ENCODE peak calls at places on chromosomes 3 and 15, in five cellular contexts. One of them, this sample, is unnamed.

GRCh38 chr15:101388046-101388445 is 93.0 kb upstream of the SNRPA1 start:
- DNase-seq in mesenchymal stem cell: no peak
- DNase-seq in trophoblast cell: no peak
- DNase-seq in H1: no peak
- DNase-seq in H9: no peak
- DNase-seq in this sample: no peak

GRCh38 chr3:43726511-43726910 is 35.8 kb downstream of the ABHD5 start:
- DNase-seq in trophoblast cell: no peak
- DNase-seq in mesenchymal stem cell: no peak
- DNase-seq in H9: no peak
- DNase-seq in H1: no peak
- DNase-seq in this sample: no peak

GRCh38 chr15:92843819-92844218 is 56.3 kb upstream of the CHD2 start:
- DNase-seq in mesenchymal stem cell: no peak
- DNase-seq in trophoblast cell: no peak
- DNase-seq in H9: no peak
- DNase-seq in H1: no peak
- DNase-seq in this sample: no peak

GRCh38 chr3:104102386-104102785 is 1264.3 kb upstream of the ALCAM start:
- DNase-seq in mesenchymal stem cell: peak
- DNase-seq in H1: no peak
- DNase-seq in H9: peak
- DNase-seq in trophoblast cell: no peak
- DNase-seq in this sample: peak

GRCh38 chr15:65184305-65184943 is 718 bp downstream of the CLPX start:
- DNase-seq in mesenchymal stem cell: peak
- DNase-seq in H1: no peak
- DNase-seq in H9: peak
- DNase-seq in trophoblast cell: peak
- DNase-seq in this sample: peak

GRCh38 chr3:45664558-45664957 is 24.6 kb upstream of the SACM1L start:
- DNase-seq in H9: no peak
- DNase-seq in trophoblast cell: no peak
- DNase-seq in H1: no peak
- DNase-seq in mesenchymal stem cell: no peak
- DNase-seq in this sample: no peak

GRCh38 chr3:134449277-134449676 is 36.5 kb downstream of the ANAPC13 start:
- DNase-seq in H1: no peak
- DNase-seq in mesenchymal stem cell: peak
- DNase-seq in trophoblast cell: peak
- DNase-seq in H9: peak
- DNase-seq in this sample: no peak

GRCh38 chr3:75334299-75334698 is 329.8 kb upstream of the FRG2C start:
- DNase-seq in H1: no peak
- DNase-seq in H9: no peak
- DNase-seq in mesenchymal stem cell: no peak
- DNase-seq in trophoblast cell: no peak
- DNase-seq in this sample: no peak

GRCh38 chr3:63655519-63655918 is 3.0 kb downstream of the SNTN start:
- DNase-seq in H9: no peak
- DNase-seq in H1: no peak
- DNase-seq in trophoblast cell: no peak
- DNase-seq in mesenchymal stem cell: no peak
- DNase-seq in this sample: no peak

GRCh38 chr15:25175033-25175788 is 220.4 kb downstream of the SNRPN start:
- DNase-seq in mesenchymal stem cell: no peak
- DNase-seq in trophoblast cell: no peak
- DNase-seq in H9: no peak
- DNase-seq in H1: no peak
- DNase-seq in this sample: no peak

GRCh38 chr3:4419386-4419785 is 47.7 kb downstream of the SUMF1 start:
- DNase-seq in trophoblast cell: no peak
- DNase-seq in H1: no peak
- DNase-seq in H9: no peak
- DNase-seq in mesenchymal stem cell: no peak
- DNase-seq in this sample: no peak

GRCh38 chr3:45676248-45677044 is 12.8 kb upstream of the SACM1L start:
- DNase-seq in H1: no peak
- DNase-seq in mesenchymal stem cell: peak
- DNase-seq in trophoblast cell: no peak
- DNase-seq in H9: no peak
- DNase-seq in this sample: no peak

GRCh38 chr15:56918907-56919707 is 663 bp downstream of the TCF12 start:
- DNase-seq in trophoblast cell: peak
- DNase-seq in H9: peak
- DNase-seq in H1: no peak
- DNase-seq in mesenchymal stem cell: peak
- DNase-seq in this sample: peak

GRCh38 chr3:183377307-183377959 is 51.0 kb downstream of the MCF2L2 start:
- DNase-seq in trophoblast cell: no peak
- DNase-seq in H9: no peak
- DNase-seq in H1: no peak
- DNase-seq in mesenchymal stem cell: no peak
- DNase-seq in this sample: no peak

GRCh38 chr3:170222647-170223541 is 670 bp downstream of the PRKCI start:
- DNase-seq in H1: no peak
- DNase-seq in mesenchymal stem cell: peak
- DNase-seq in trophoblast cell: peak
- DNase-seq in H9: peak
- DNase-seq in this sample: peak

GRCh38 chr15:39360417-39360816 is 220.5 kb upstream of the THBS1 start:
- DNase-seq in H9: no peak
- DNase-seq in H1: no peak
- DNase-seq in mesenchymal stem cell: no peak
- DNase-seq in trophoblast cell: no peak
- DNase-seq in this sample: no peak

GRCh38 chr3:113771993-113772392 is 25.2 kb downstream of the ATP6V1A start:
- DNase-seq in mesenchymal stem cell: no peak
- DNase-seq in trophoblast cell: no peak
- DNase-seq in H1: no peak
- DNase-seq in H9: no peak
- DNase-seq in this sample: no peak
- H2BK12ac ChIP-seq in mesenchymal stem cell: no peak
- H2BK12ac ChIP-seq in trophoblast cell: no peak
- H2BK12ac ChIP-seq in H1: no peak
- H2BK12ac ChIP-seq in H9: no peak
- H2BK12ac ChIP-seq in this sample: no peak

GRCh38 chr15:100189849-100190248 is 151.9 kb downstream of the ADAMTS17 start:
- DNase-seq in trophoblast cell: no peak
- DNase-seq in mesenchymal stem cell: no peak
- DNase-seq in H1: no peak
- DNase-seq in H9: no peak
- DNase-seq in this sample: no peak

GRCh38 chr15:100190675-100191074 is 151.1 kb downstream of the ADAMTS17 start:
- DNase-seq in mesenchymal stem cell: no peak
- DNase-seq in trophoblast cell: no peak
- DNase-seq in H9: no peak
- DNase-seq in H1: no peak
- DNase-seq in this sample: no peak

GRCh38 chr15:100187677-100188076 is 154.1 kb downstream of the ADAMTS17 start:
- DNase-seq in H1: no peak
- DNase-seq in trophoblast cell: no peak
- DNase-seq in H9: no peak
- DNase-seq in mesenchymal stem cell: no peak
- DNase-seq in this sample: no peak

GRCh38 chr15:100191161-100191560 is 150.6 kb downstream of the ADAMTS17 start:
- DNase-seq in trophoblast cell: no peak
- DNase-seq in H9: peak
- DNase-seq in H1: no peak
- DNase-seq in mesenchymal stem cell: no peak
- DNase-seq in this sample: no peak

GRCh38 chr15:100189319-100189718 is 152.5 kb downstream of the ADAMTS17 start:
- DNase-seq in trophoblast cell: no peak
- DNase-seq in H9: no peak
- DNase-seq in mesenchymal stem cell: no peak
- DNase-seq in H1: no peak
- DNase-seq in this sample: no peak
- H2BK12ac ChIP-seq in trophoblast cell: no peak
- H2BK12ac ChIP-seq in H9: no peak
- H2BK12ac ChIP-seq in mesenchymal stem cell: no peak
- H2BK12ac ChIP-seq in H1: no peak
- H2BK12ac ChIP-seq in this sample: no peak

GRCh38 chr15:26772588-26773484 is at the start of gene GABRB3:
- DNase-seq in H9: peak
- DNase-seq in mesenchymal stem cell: no peak
- DNase-seq in trophoblast cell: no peak
- DNase-seq in H1: no peak
- DNase-seq in this sample: peak

GRCh38 chr15:26771917-26772587 is 814 bp downstream of the GABRB3 start:
- DNase-seq in mesenchymal stem cell: no peak
- DNase-seq in H1: no peak
- DNase-seq in H9: no peak
- DNase-seq in trophoblast cell: no peak
- DNase-seq in this sample: peak

GRCh38 chr15:26771168-26771916 is 1.5 kb downstream of the GABRB3 start:
- DNase-seq in H9: peak
- DNase-seq in trophoblast cell: no peak
- DNase-seq in mesenchymal stem cell: no peak
- DNase-seq in H1: no peak
- DNase-seq in this sample: peak

GRCh38 chr15:26773917-26774316 is 1.1 kb upstream of the GABRB3 start:
- DNase-seq in trophoblast cell: no peak
- DNase-seq in H1: no peak
- DNase-seq in mesenchymal stem cell: no peak
- DNase-seq in H9: peak
- DNase-seq in this sample: peak

DNA sequence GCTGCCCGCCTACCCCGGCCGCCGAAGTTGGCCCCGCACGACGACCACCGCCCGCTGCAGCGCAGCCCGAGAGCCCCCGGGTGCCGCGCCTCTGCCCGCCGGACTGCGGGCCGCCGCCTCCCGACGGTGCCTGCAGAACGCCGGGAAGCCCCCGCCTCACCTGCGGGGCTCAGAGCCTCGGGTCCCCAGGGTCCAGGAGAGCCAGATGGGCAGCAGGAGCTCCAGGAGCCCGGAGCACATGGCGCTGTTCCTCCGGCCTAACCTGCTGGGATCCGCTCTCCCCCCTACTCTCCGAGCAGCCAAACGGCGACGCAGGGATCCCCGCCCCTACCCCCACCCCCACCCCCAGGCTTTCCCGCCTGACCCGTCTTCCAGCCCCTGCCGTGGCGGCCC is 615 bp upstream of the GABRB3 start:
- DNase-seq in mesenchymal stem cell: no peak
- DNase-seq in H1: no peak
- DNase-seq in trophoblast cell: no peak
- DNase-seq in H9: peak
- DNase-seq in this sample: no peak
- H2BK12ac ChIP-seq in mesenchymal stem cell: no peak
- H2BK12ac ChIP-seq in H1: no peak
- H2BK12ac ChIP-seq in trophoblast cell: peak
- H2BK12ac ChIP-seq in H9: no peak
- H2BK12ac ChIP-seq in this sample: no peak

GRCh38 chr15:77508541-77509505 is 88.1 kb downstream of the HMG20A start:
- DNase-seq in H1: no peak
- DNase-seq in H9: no peak
- DNase-seq in trophoblast cell: no peak
- DNase-seq in mesenchymal stem cell: peak
- DNase-seq in this sample: no peak
- H2BK12ac ChIP-seq in H1: peak
- H2BK12ac ChIP-seq in H9: no peak
- H2BK12ac ChIP-seq in trophoblast cell: no peak
- H2BK12ac ChIP-seq in mesenchymal stem cell: no peak
- H2BK12ac ChIP-seq in this sample: peak